ENCODE peak calls at places on chromosomes 13 and 19, in eight cellular contexts. T, W, Q, R, O, L, U and N are unnamed samples.

GRCh38 chr19:37691881-37692504 is 27.6 kb downstream of the ZNF607 start:
- DNase-seq in T (peak; percentile 86), W (peak; percentile 88), Q (peak; percentile 66), R (peak; percentile 93), O (peak; percentile 66), L (peak; percentile 89), U (no peak), N (no peak)

GRCh38 chr19:10450853-10451609 is 30.7 kb downstream of the PDE4A start:
- DNase-seq in T (no peak), W (peak; percentile 94), Q (no peak), R (no peak), O (no peak), L (no peak), U (peak; percentile 34), N (no peak)

GRCh38 chr19:46660008-46660517 is 919 bp downstream of the DACT3 start:
- DNase-seq in T (no peak), W (peak; percentile 60), Q (no peak), R (peak; percentile 71), O (no peak), L (no peak), U (no peak), N (no peak)

GRCh38 chr13:90683711-90684131 is 663.8 kb upstream of the MIR17HG start:
- DNase-seq in T (no peak), W (no peak), Q (no peak), R (no peak), O (no peak), L (no peak), U (no peak), N (no peak)

GRCh38 chr13:43872181-43872580 is 7.4 kb downstream of the CCDC122 start:
- DNase-seq in T (no peak), W (no peak), Q (no peak), R (peak; percentile 58), O (no peak), L (no peak), U (no peak), N (no peak)

GRCh38 chr19:858868-859843 is at the start of gene CFD:
- DNase-seq in T (peak; percentile 90), W (no peak), Q (no peak), R (no peak), O (no peak), L (peak; percentile 81), U (no peak), N (no peak)

GRCh38 chr13:109727251-109727650 is 59.1 kb downstream of the IRS2 start:
- DNase-seq in T (no peak), W (no peak), Q (no peak), R (no peak), O (no peak), L (no peak), U (no peak), N (no peak)

GRCh38 chr13:101433895-101434294 is 17.6 kb upstream of the NALCN start:
- DNase-seq in T (no peak), W (no peak), Q (no peak), R (no peak), O (no peak), L (no peak), U (no peak), N (no peak)

GRCh38 chr13:113668491-113668971 is 1.5 kb downstream of the GRK1 start:
- DNase-seq in T (peak; percentile 31), W (no peak), Q (no peak), R (no peak), O (no peak), L (no peak), U (no peak), N (no peak)

GRCh38 chr19:48629297-48629598 is 7.9 kb downstream of the DBP start:
- DNase-seq in T (peak; percentile 55), W (no peak), Q (no peak), R (no peak), O (no peak), L (no peak), U (no peak), N (no peak)

GRCh38 chr13:43804461-43805070 is 17.8 kb upstream of the ENOX1 start:
- DNase-seq in T (no peak), W (no peak), Q (peak; percentile 44), R (peak; percentile 76), O (no peak), L (no peak), U (peak; percentile 9), N (no peak)

GRCh38 chr13:25973085-25973484 is 78.7 kb downstream of the SHISA2 start:
- DNase-seq in T (peak; percentile 66), W (no peak), Q (no peak), R (peak; percentile 18), O (no peak), L (no peak), U (no peak), N (no peak)
- H3K27ac ChIP-seq in T (peak overlapping the region; percentile 75), W (no peak overlapping the region), Q (no peak overlapping the region), R (peak overlapping the region; percentile 11), O (no peak overlapping the region), L (no peak overlapping the region), U (no peak overlapping the region), N (no peak overlapping the region)

GRCh38 chr19:15247107-15248014 is 15.1 kb upstream of the EPHX3 start:
- DNase-seq in T (no peak), W (no peak), Q (no peak), R (no peak), O (no peak), L (no peak), U (no peak), N (no peak)
- H3K27ac ChIP-seq in T (peak overlapping the region; percentile 91), W (no peak overlapping the region), Q (peak overlapping the region; percentile 100), R (peak overlapping the region; percentile 66), O (no peak overlapping the region), L (peak overlapping the region; percentile 92), U (peak overlapping the region; percentile 84), N (no peak overlapping the region)

DNA sequence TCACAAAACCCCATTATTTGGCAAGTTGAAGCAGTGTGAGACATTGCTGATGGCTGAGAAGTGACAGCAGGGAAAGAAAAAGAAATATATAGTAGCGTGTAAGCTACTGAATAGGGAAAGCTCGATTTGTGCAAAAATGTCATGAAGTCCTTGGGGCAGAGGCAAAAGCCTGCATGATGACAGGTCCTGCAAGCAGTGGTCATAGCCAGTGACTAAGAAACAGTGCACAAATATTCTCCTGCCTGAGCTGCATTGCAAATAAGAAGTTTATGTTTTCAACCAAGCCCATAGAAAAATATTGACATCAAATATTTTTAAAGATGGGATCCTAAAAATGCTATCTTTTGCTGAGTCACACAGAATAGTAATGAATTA is 270.0 kb downstream of the SLITRK6 start:
- DNase-seq in T (no peak), W (no peak), Q (no peak), R (no peak), O (no peak), L (no peak), U (no peak), N (no peak)
- H3K27ac ChIP-seq in T (no peak overlapping the region), W (no peak overlapping the region), Q (peak overlapping the region; percentile 48), R (no peak overlapping the region), O (no peak overlapping the region), L (no peak overlapping the region), U (peak overlapping the region; percentile 59), N (peak overlapping the region; percentile 73)

DNA sequence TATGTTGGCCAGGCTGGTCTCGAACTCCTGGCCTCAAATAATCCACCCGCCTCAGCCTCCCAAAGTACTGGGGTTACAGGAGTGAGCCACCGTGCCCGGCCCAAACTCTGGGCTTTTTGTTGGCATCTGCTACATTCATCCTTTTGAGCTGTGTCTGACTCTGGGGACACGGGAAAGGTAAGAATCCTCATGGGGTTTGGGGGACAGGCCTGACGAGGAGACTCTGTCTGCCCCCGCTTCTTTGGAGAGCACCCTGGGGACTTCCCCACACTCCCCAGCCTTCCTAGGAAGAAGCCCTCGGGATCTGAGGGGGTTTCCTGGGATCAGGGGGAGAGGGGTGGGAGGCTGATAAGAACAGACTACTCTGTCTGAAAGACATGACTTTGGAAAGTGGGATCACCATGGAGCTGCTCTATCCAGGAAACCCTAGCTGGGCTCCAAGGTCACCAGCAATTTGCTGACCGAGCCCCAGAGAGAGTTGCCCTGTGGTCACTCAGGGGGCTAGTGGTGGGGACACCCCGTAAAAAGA is 8.1 kb upstream of the FCER2 start:
- DNase-seq in T (no peak), W (no peak), Q (no peak), R (no peak), O (no peak), L (no peak), U (no peak), N (no peak)
- H3K27ac ChIP-seq in T (no peak overlapping the region), W (no peak overlapping the region), Q (no peak overlapping the region), R (no peak overlapping the region), O (no peak overlapping the region), L (no peak overlapping the region), U (no peak overlapping the region), N (no peak overlapping the region)

GRCh38 chr13:45162821-45163220 is 38.0 kb downstream of the KCTD4 start:
- DNase-seq in T (no peak), W (no peak), Q (peak; percentile 74), R (no peak), O (no peak), L (no peak), U (peak; percentile 54), N (peak; percentile 44)
- H3K27ac ChIP-seq in T (no peak overlapping the region), W (no peak overlapping the region), Q (no peak overlapping the region), R (no peak overlapping the region), O (peak overlapping the region; percentile 20), L (no peak overlapping the region), U (peak overlapping the region; percentile 77), N (peak overlapping the region; percentile 65)

GRCh38 chr19:18049390-18049789 is 37.3 kb downstream of the IL12RB1 start:
- DNase-seq in T (peak; percentile 95), W (no peak), Q (no peak), R (no peak), O (peak; percentile 84), L (peak; percentile 96), U (no peak), N (no peak)

GRCh38 chr19:18041054-18041453 is 33.1 kb downstream of the ARRDC2 start:
- DNase-seq in T (no peak), W (no peak), Q (no peak), R (no peak), O (no peak), L (no peak), U (no peak), N (no peak)

GRCh38 chr19:18045307-18046013 is 37.5 kb downstream of the ARRDC2 start:
- DNase-seq in T (no peak), W (no peak), Q (no peak), R (no peak), O (no peak), L (no peak), U (no peak), N (no peak)

GRCh38 chr19:18044825-18045304 is 36.9 kb downstream of the ARRDC2 start:
- DNase-seq in T (peak; percentile 85), W (peak; percentile 56), Q (no peak), R (no peak), O (peak; percentile 86), L (peak; percentile 73), U (no peak), N (no peak)

GRCh38 chr19:18046066-18046718 is 38.2 kb downstream of the ARRDC2 start:
- DNase-seq in T (peak; percentile 68), W (no peak), Q (no peak), R (no peak), O (no peak), L (no peak), U (no peak), N (no peak)
- H3K27ac ChIP-seq in T (peak overlapping the region; percentile 90), W (no peak overlapping the region), Q (no peak overlapping the region), R (no peak overlapping the region), O (peak overlapping the region; percentile 85), L (peak overlapping the region; percentile 89), U (peak overlapping the region; percentile 73), N (no peak overlapping the region)